ENCODE peak calls at places on chromosomes 12 and 14, in six cellular contexts. Y is K562; D is Panc1; N is RWPE2; S is CD4-positive, alpha-beta T cell; I is memory B cell. E is an unnamed sample.
A peak's percentile ranks its signal among the peaks of the same experiment; 100 is the strongest.

GRCh38 chr12:122726056-122726558 is 4.5 kb downstream of the HCAR1 start:
- ATAC-seq in Y (peak; percentile 37), D (peak; percentile 31), N (peak; percentile 87), S (no peak), I (peak; percentile 37), E (peak; percentile 70)

GRCh38 chr12:39074063-39074462 is 168.7 kb upstream of the CPNE8 start:
- ATAC-seq in Y (no peak), D (no peak), N (no peak), S (no peak), I (no peak), E (no peak)

GRCh38 chr12:110141389-110141788 is 17.2 kb downstream of the IFT81 start:
- ATAC-seq in Y (no peak), D (no peak), N (no peak), S (no peak), I (no peak), E (no peak)

GRCh38 chr12:11769723-11770514 is 120.4 kb downstream of the ETV6 start:
- ATAC-seq in Y (no peak), D (no peak), N (no peak), S (peak; percentile 18), I (no peak), E (no peak)

GRCh38 chr12:80988986-80989385 is 51.3 kb upstream of the LIN7A start:
- ATAC-seq in Y (no peak), D (no peak), N (no peak), S (no peak), I (no peak), E (no peak)

GRCh38 chr14:68248481-68249255 is 429.1 kb downstream of the RAD51B start:
- ATAC-seq in Y (peak; percentile 56), D (peak; percentile 74), N (peak; percentile 42), S (peak; percentile 83), I (peak; percentile 80), E (peak; percentile 62)

GRCh38 chr12:64550758-64551157 is 59.5 kb upstream of the RASSF3 start:
- ATAC-seq in Y (no peak), D (no peak), N (no peak), S (no peak), I (no peak), E (no peak)

GRCh38 chr12:124530637-124531263 is 36.7 kb downstream of the NCOR2 start:
- ATAC-seq in Y (no peak), D (no peak), N (no peak), S (no peak), I (no peak), E (no peak)

GRCh38 chr14:83208346-83208745 is 1674.7 kb upstream of the SEL1L start:
- ATAC-seq in Y (no peak), D (no peak), N (peak; percentile 27), S (no peak), I (no peak), E (no peak)

GRCh38 chr14:93548102-93548843 is 117.5 kb downstream of the UNC79 start:
- ATAC-seq in Y (no peak), D (no peak), N (no peak), S (no peak), I (peak; percentile 39), E (no peak)

GRCh38 chr12:4421590-4422031 is 24.0 kb downstream of the FGF6 start:
- ATAC-seq in Y (peak; percentile 69), D (peak; percentile 69), N (peak; percentile 45), S (no peak), I (no peak), E (peak; percentile 51)

GRCh38 chr14:85529803-85530574 is at the start of gene FLRT2:
- ATAC-seq in Y (no peak), D (peak; percentile 43), N (peak; percentile 17), S (no peak), I (no peak), E (no peak)

GRCh38 chr12:22759769-22760674 is 135.1 kb downstream of the ETNK1 start:
- ATAC-seq in Y (no peak), D (no peak), N (no peak), S (no peak), I (no peak), E (no peak)

GRCh38 chr12:100919116-100919515 is 124.5 kb downstream of the ANO4 start:
- ATAC-seq in Y (no peak), D (no peak), N (peak; percentile 70), S (no peak), I (no peak), E (no peak)

GRCh38 chr12:132945806-132946506 is 10.2 kb downstream of the ZNF605 start:
- ATAC-seq in Y (no peak), D (no peak), N (no peak), S (no peak), I (no peak), E (no peak)

GRCh38 chr12:42039146-42039545 is 105.5 kb downstream of the GXYLT1 start:
- ATAC-seq in Y (peak; percentile 74), D (no peak), N (peak; percentile 86), S (no peak), I (no peak), E (no peak)

GRCh38 chr12:100574262-100575074 is 984 bp downstream of the GAS2L3 start:
- ATAC-seq in Y (peak; percentile 9), D (peak; percentile 27), N (peak; percentile 8), S (no peak), I (no peak), E (no peak)

GRCh38 chr12:69338120-69338859 is 9.9 kb upstream of the LYZ start:
- ATAC-seq in Y (no peak), D (no peak), N (no peak), S (no peak), I (peak; percentile 77), E (no peak)

GRCh38 chr12:106704081-106704480 is 70.4 kb upstream of the RIC8B start:
- ATAC-seq in Y (no peak), D (no peak), N (no peak), S (no peak), I (no peak), E (no peak)

GRCh38 chr12:96255077-96255476 is 60.9 kb downstream of the ELK3 start:
- ATAC-seq in Y (peak; percentile 60), D (no peak), N (no peak), S (no peak), I (no peak), E (no peak)

GRCh38 chr12:132230381-132230780 is 86.1 kb downstream of the NOC4L start:
- ATAC-seq in Y (no peak), D (no peak), N (no peak), S (no peak), I (no peak), E (no peak)

GRCh38 chr14:90758959-90759358 is 57.3 kb downstream of the TTC7B start:
- ATAC-seq in Y (peak; percentile 9), D (peak; percentile 10), N (no peak), S (no peak), I (no peak), E (no peak)

GRCh38 chr12:5047094-5047493 is 3.4 kb downstream of the KCNA5 start:
- ATAC-seq in Y (no peak), D (no peak), N (no peak), S (no peak), I (no peak), E (no peak)

GRCh38 chr14:89618309-89618708 is 201.3 kb upstream of the FOXN3 start:
- ATAC-seq in Y (no peak), D (no peak), N (peak; percentile 6), S (no peak), I (peak; percentile 5), E (no peak)

GRCh38 chr12:72272731-72273498 is 745 bp downstream of the TRHDE start:
- ATAC-seq in Y (no peak), D (peak; percentile 54), N (no peak), S (no peak), I (no peak), E (no peak)